ENCODE peak calls at places on chromosomes 5 and 9, in eight cellular contexts. One of them, this sample, is unnamed.
A peak's percentile ranks its signal among the peaks of the same experiment; 100 is the strongest.

GRCh38 chr5:179696605-179697004 is 2.2 kb upstream of the CANX start:
- DNase-seq in K562: no peak
- DNase-seq in HepG2: no peak
- DNase-seq in tibial nerve: no peak
- DNase-seq in esophagus muscularis mucosa: no peak
- DNase-seq in H1: no peak
- DNase-seq in ovary: no peak
- DNase-seq in A549: no peak
- DNase-seq in this sample: no peak

GRCh38 chr5:1793301-1793740 is 6.3 kb downstream of the MRPL36 start:
- DNase-seq in HepG2: no peak
- DNase-seq in H1: no peak
- DNase-seq in tibial nerve: no peak
- DNase-seq in K562: no peak
- DNase-seq in esophagus muscularis mucosa: no peak
- DNase-seq in ovary: no peak
- DNase-seq in A549: no peak
- DNase-seq in this sample: no peak

GRCh38 chr9:105286098-105286497 is 41.6 kb downstream of the SLC44A1 start:
- DNase-seq in K562: no peak
- DNase-seq in esophagus muscularis mucosa: no peak
- DNase-seq in ovary: no peak
- DNase-seq in H1: no peak
- DNase-seq in A549: no peak
- DNase-seq in HepG2: no peak
- DNase-seq in tibial nerve: no peak
- DNase-seq in this sample: no peak

GRCh38 chr9:15096959-15097358 is 186.7 kb upstream of the FREM1 start:
- DNase-seq in ovary: no peak
- DNase-seq in K562: no peak
- DNase-seq in H1: no peak
- DNase-seq in HepG2: no peak
- DNase-seq in tibial nerve: no peak
- DNase-seq in A549: no peak
- DNase-seq in esophagus muscularis mucosa: no peak
- DNase-seq in this sample: no peak

GRCh38 chr5:72093231-72093630 is 14.0 kb upstream of the MAP1B start:
- DNase-seq in A549: no peak
- DNase-seq in HepG2: no peak
- DNase-seq in H1: no peak
- DNase-seq in K562: no peak
- DNase-seq in ovary: no peak
- DNase-seq in esophagus muscularis mucosa: no peak
- DNase-seq in tibial nerve: no peak
- DNase-seq in this sample: no peak

GRCh38 chr5:19987594-19988345 is at the start of gene CDH18:
- DNase-seq in H1: peak; percentile 54
- DNase-seq in ovary: no peak
- DNase-seq in HepG2: no peak
- DNase-seq in esophagus muscularis mucosa: no peak
- DNase-seq in K562: no peak
- DNase-seq in tibial nerve: peak; percentile 14
- DNase-seq in A549: peak; percentile 30
- DNase-seq in this sample: peak; percentile 40

GRCh38 chr5:122354293-122354692 is 42.3 kb downstream of the SNCAIP start:
- DNase-seq in H1: peak; percentile 13
- DNase-seq in tibial nerve: no peak
- DNase-seq in K562: no peak
- DNase-seq in ovary: no peak
- DNase-seq in esophagus muscularis mucosa: no peak
- DNase-seq in A549: no peak
- DNase-seq in HepG2: no peak
- DNase-seq in this sample: no peak

GRCh38 chr9:89597711-89598707 is 6.8 kb upstream of the GADD45G start:
- DNase-seq in A549: peak; percentile 24
- DNase-seq in esophagus muscularis mucosa: no peak
- DNase-seq in H1: no peak
- DNase-seq in tibial nerve: peak; percentile 79
- DNase-seq in ovary: peak; percentile 67
- DNase-seq in K562: peak; percentile 30
- DNase-seq in HepG2: peak; percentile 46
- DNase-seq in this sample: peak; percentile 64

GRCh38 chr5:157107508-157107907 is 1.3 kb downstream of the HAVCR2 start:
- DNase-seq in esophagus muscularis mucosa: no peak
- DNase-seq in ovary: no peak
- DNase-seq in HepG2: no peak
- DNase-seq in A549: no peak
- DNase-seq in K562: no peak
- DNase-seq in H1: no peak
- DNase-seq in tibial nerve: no peak
- DNase-seq in this sample: no peak

GRCh38 chr9:126407125-126407870 is 80.7 kb downstream of the MVB12B start:
- DNase-seq in HepG2: no peak
- DNase-seq in esophagus muscularis mucosa: no peak
- DNase-seq in ovary: no peak
- DNase-seq in H1: no peak
- DNase-seq in K562: no peak
- DNase-seq in tibial nerve: no peak
- DNase-seq in A549: no peak
- DNase-seq in this sample: no peak

GRCh38 chr5:55608595-55608994 is 73.8 kb upstream of the PLPP1 start:
- DNase-seq in K562: no peak
- DNase-seq in H1: no peak
- DNase-seq in A549: no peak
- DNase-seq in tibial nerve: no peak
- DNase-seq in HepG2: no peak
- DNase-seq in esophagus muscularis mucosa: no peak
- DNase-seq in ovary: no peak
- DNase-seq in this sample: no peak
- TF ChIP-seq EP300 in K562: no peak
- TF ChIP-seq EP300 in H1: no peak
- TF ChIP-seq EP300 in A549: no peak
- TF ChIP-seq EP300 in tibial nerve: no peak
- TF ChIP-seq EP300 in HepG2: no peak
- TF ChIP-seq EP300 in esophagus muscularis mucosa: no peak
- TF ChIP-seq EP300 in ovary: no peak
- TF ChIP-seq EP300 in this sample: no peak

GRCh38 chr9:27572918-27573698 is at the start of gene C9orf72:
- DNase-seq in HepG2: peak; percentile 27
- DNase-seq in ovary: peak; percentile 81
- DNase-seq in tibial nerve: peak; percentile 12
- DNase-seq in H1: no peak
- DNase-seq in A549: peak; percentile 67
- DNase-seq in esophagus muscularis mucosa: peak; percentile 95
- DNase-seq in K562: peak; percentile 72
- DNase-seq in this sample: peak; percentile 84

GRCh38 chr9:27573699-27574265 is 501 bp upstream of the C9orf72 start:
- DNase-seq in H1: peak; percentile 95
- DNase-seq in esophagus muscularis mucosa: peak; percentile 100
- DNase-seq in K562: peak; percentile 74
- DNase-seq in tibial nerve: peak; percentile 99
- DNase-seq in ovary: peak; percentile 99
- DNase-seq in A549: peak; percentile 94
- DNase-seq in HepG2: peak; percentile 95
- DNase-seq in this sample: peak; percentile 98

GRCh38 chr9:27569406-27569805 is 3.9 kb downstream of the C9orf72 start:
- DNase-seq in tibial nerve: no peak
- DNase-seq in ovary: no peak
- DNase-seq in A549: no peak
- DNase-seq in K562: no peak
- DNase-seq in HepG2: peak; percentile 86
- DNase-seq in esophagus muscularis mucosa: no peak
- DNase-seq in H1: no peak
- DNase-seq in this sample: no peak

GRCh38 chr9:27572566-27572917 is 739 bp downstream of the C9orf72 start:
- DNase-seq in K562: peak; percentile 9
- DNase-seq in ovary: no peak
- DNase-seq in HepG2: peak; percentile 30
- DNase-seq in A549: no peak
- DNase-seq in H1: no peak
- DNase-seq in tibial nerve: peak; percentile 55
- DNase-seq in esophagus muscularis mucosa: peak; percentile 94
- DNase-seq in this sample: peak; percentile 57

GRCh38 chr9:27572036-27572435 is 1.2 kb downstream of the C9orf72 start:
- DNase-seq in K562: no peak
- DNase-seq in HepG2: no peak
- DNase-seq in tibial nerve: no peak
- DNase-seq in esophagus muscularis mucosa: no peak
- DNase-seq in H1: no peak
- DNase-seq in A549: no peak
- DNase-seq in ovary: no peak
- DNase-seq in this sample: no peak
- H3K4me3 ChIP-seq in K562: no peak overlapping the region
- H3K4me3 ChIP-seq in HepG2: peak overlapping the region; percentile 47
- H3K4me3 ChIP-seq in tibial nerve: no peak overlapping the region
- H3K4me3 ChIP-seq in esophagus muscularis mucosa: peak overlapping the region; percentile 82
- H3K4me3 ChIP-seq in H1: peak overlapping the region; percentile 79
- H3K4me3 ChIP-seq in A549: peak overlapping the region; percentile 75
- H3K4me3 ChIP-seq in ovary: peak overlapping the region; percentile 76
- H3K4me3 ChIP-seq in this sample: peak overlapping the region; percentile 77

DNA sequence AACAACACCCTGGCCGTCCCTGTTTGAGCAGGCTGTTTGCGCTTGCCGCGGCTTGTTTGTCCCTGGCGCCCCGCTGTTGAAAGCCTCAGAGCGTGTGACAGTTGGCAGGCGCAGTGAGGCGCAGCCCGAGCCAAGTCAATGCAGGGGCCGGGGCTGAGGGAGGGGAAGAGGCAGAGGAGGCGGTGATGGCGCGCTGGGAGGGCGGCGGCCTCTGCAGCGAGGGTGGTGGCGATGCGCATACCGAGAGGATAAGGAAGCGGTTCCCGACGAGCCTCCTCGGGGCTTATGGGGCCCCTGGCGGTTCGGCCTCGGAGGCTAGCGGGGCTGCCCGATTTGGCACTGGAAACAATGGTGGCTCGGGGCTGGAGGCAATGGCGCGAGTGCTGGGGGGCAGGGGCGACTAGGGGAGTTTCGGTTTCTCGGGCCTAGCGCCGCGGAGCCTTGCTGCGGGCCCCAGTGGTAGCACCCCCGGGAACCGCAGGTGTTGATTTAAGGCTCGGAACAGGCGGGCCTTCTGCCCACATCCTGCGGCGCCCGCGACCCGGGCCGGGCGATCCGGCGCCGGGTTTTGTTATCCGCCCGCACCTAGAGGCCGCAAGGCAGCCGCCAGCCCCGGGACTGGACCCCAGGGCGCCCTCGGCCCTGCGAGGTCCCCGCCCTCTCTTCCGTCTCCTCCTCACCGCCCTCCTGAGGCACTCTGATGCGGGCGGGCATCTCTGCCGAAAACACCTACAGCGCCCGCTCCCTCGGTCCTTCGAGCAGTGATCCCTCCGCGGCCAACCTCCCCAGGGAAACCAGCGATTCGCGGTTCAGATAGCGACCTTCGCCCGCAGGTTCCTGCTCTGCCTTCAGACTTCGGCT is 955 bp upstream of the LNPEP start:
- DNase-seq in K562: peak; percentile 85
- DNase-seq in tibial nerve: peak; percentile 85
- DNase-seq in HepG2: peak; percentile 88
- DNase-seq in A549: peak; percentile 70
- DNase-seq in H1: peak; percentile 80
- DNase-seq in ovary: peak; percentile 88
- DNase-seq in esophagus muscularis mucosa: peak; percentile 97
- DNase-seq in this sample: peak; percentile 95
- H3K4me1 ChIP-seq in K562: peaks cover 43% of the 10 kb centered on the region
- H3K4me1 ChIP-seq in tibial nerve: no peaks in the 10 kb centered on the region
- H3K4me1 ChIP-seq in HepG2: peaks cover 31% of the 10 kb centered on the region
- H3K4me1 ChIP-seq in A549: peaks cover 21% of the 10 kb centered on the region
- H3K4me1 ChIP-seq in H1: peaks cover 2% of the 10 kb centered on the region
- H3K4me1 ChIP-seq in ovary: no peaks in the 10 kb centered on the region
- H3K4me1 ChIP-seq in esophagus muscularis mucosa: peaks cover 54% of the 10 kb centered on the region
- H3K4me1 ChIP-seq in this sample: peaks cover 58% of the 10 kb centered on the region

GRCh38 chr5:51960617-51961115 is 577.4 kb downstream of the ISL1 start:
- DNase-seq in ovary: no peak
- DNase-seq in H1: no peak
- DNase-seq in A549: no peak
- DNase-seq in tibial nerve: no peak
- DNase-seq in HepG2: no peak
- DNase-seq in K562: no peak
- DNase-seq in esophagus muscularis mucosa: no peak
- DNase-seq in this sample: no peak
- TF ChIP-seq EP300 in ovary: no peak
- TF ChIP-seq EP300 in H1: no peak
- TF ChIP-seq EP300 in A549: no peak
- TF ChIP-seq EP300 in tibial nerve: no peak
- TF ChIP-seq EP300 in HepG2: no peak
- TF ChIP-seq EP300 in K562: no peak
- TF ChIP-seq EP300 in esophagus muscularis mucosa: no peak
- TF ChIP-seq EP300 in this sample: no peak

GRCh38 chr5:80194470-80194869 is 61.4 kb downstream of the SERINC5 start:
- DNase-seq in K562: no peak
- DNase-seq in H1: no peak
- DNase-seq in ovary: no peak
- DNase-seq in A549: no peak
- DNase-seq in esophagus muscularis mucosa: no peak
- DNase-seq in HepG2: no peak
- DNase-seq in tibial nerve: no peak
- DNase-seq in this sample: no peak
- H3K4me3 ChIP-seq in K562: no peak overlapping the region
- H3K4me3 ChIP-seq in H1: no peak overlapping the region
- H3K4me3 ChIP-seq in ovary: no peak overlapping the region
- H3K4me3 ChIP-seq in A549: no peak overlapping the region
- H3K4me3 ChIP-seq in esophagus muscularis mucosa: no peak overlapping the region
- H3K4me3 ChIP-seq in HepG2: no peak overlapping the region
- H3K4me3 ChIP-seq in tibial nerve: no peak overlapping the region
- H3K4me3 ChIP-seq in this sample: no peak overlapping the region

GRCh38 chr5:99030871-99031440 is 102.1 kb upstream of the CHD1 start:
- DNase-seq in esophagus muscularis mucosa: no peak
- DNase-seq in tibial nerve: no peak
- DNase-seq in HepG2: no peak
- DNase-seq in H1: no peak
- DNase-seq in K562: no peak
- DNase-seq in A549: no peak
- DNase-seq in ovary: no peak
- DNase-seq in this sample: no peak
- H3K4me1 ChIP-seq in esophagus muscularis mucosa: peaks cover 12% of the 10 kb centered on the region
- H3K4me1 ChIP-seq in tibial nerve: no peaks in the 10 kb centered on the region
- H3K4me1 ChIP-seq in HepG2: peaks cover 41% of the 10 kb centered on the region
- H3K4me1 ChIP-seq in H1: no peaks in the 10 kb centered on the region
- H3K4me1 ChIP-seq in K562: no peaks in the 10 kb centered on the region
- H3K4me1 ChIP-seq in A549: peaks cover 7% of the 10 kb centered on the region
- H3K4me1 ChIP-seq in ovary: peaks cover 6% of the 10 kb centered on the region
- H3K4me1 ChIP-seq in this sample: peaks cover 8% of the 10 kb centered on the region